ENCODE peak calls at places on chromosomes 2 and 18, in four cellular contexts. F is stomach; E is CD8-positive, alpha-beta T cell; K is pancreas. N is an unnamed sample.
A peak's percentile ranks its signal among the peaks of the same experiment; 100 is the strongest.

GRCh38 chr2:188089896-188090295 is 201.8 kb upstream of the GULP1 start:
- DNase-seq in K (no peak), F (no peak), E (no peak), N (no peak)

GRCh38 chr18:76909418-76909817 is 87.1 kb downstream of the ZNF236 start:
- DNase-seq in E (no peak), F (no peak), K (no peak), N (no peak)

GRCh38 chr2:16093639-16094447 is 153.5 kb downstream of the MYCN start:
- DNase-seq in E (no peak), F (peak; percentile 58), K (no peak), N (no peak)

GRCh38 chr2:26438526-26438925 is 36.8 kb downstream of the DRC1 start:
- DNase-seq in K (no peak), E (no peak), F (no peak), N (no peak)

GRCh38 chr18:44715841-44716240 is 35.2 kb downstream of the SETBP1 start:
- DNase-seq in E (no peak), F (no peak), K (no peak), N (no peak)

GRCh38 chr2:216292475-216292874 is 79.8 kb downstream of the MARCHF4 start:
- DNase-seq in F (no peak), E (no peak), K (no peak), N (no peak)

GRCh38 chr2:112640800-112641675 is 4.7 kb upstream of the SLC20A1 start:
- DNase-seq in F (no peak), K (no peak), E (no peak), N (no peak)

GRCh38 chr2:24409700-24410556 is 49.6 kb upstream of the ITSN2 start:
- DNase-seq in K (no peak), E (peak; percentile 25), F (peak; percentile 34), N (peak; percentile 58)

GRCh38 chr2:63729831-63730230 is 111.9 kb upstream of the UGP2 start:
- DNase-seq in E (no peak), K (no peak), F (no peak), N (no peak)

GRCh38 chr2:179842498-179843153 is 18.8 kb downstream of the ZNF385B start:
- DNase-seq in K (no peak), F (no peak), E (no peak), N (no peak)

GRCh38 chr2:217837001-217837491 is 165.7 kb downstream of the TNS1 start:
- DNase-seq in E (no peak), K (peak; percentile 49), F (peak; percentile 52), N (peak; percentile 39)

GRCh38 chr2:35292269-35292668 is 1063.3 kb upstream of the CRIM1 start:
- DNase-seq in F (no peak), K (no peak), E (no peak), N (no peak)

GRCh38 chr18:32271649-32272324 is 81.9 kb downstream of the MEP1B start:
- DNase-seq in E (no peak), F (no peak), K (no peak), N (no peak)

GRCh38 chr2:190214434-190215194 is 105.0 kb downstream of the HIBCH start:
- DNase-seq in E (no peak), K (no peak), F (no peak), N (no peak)

GRCh38 chr2:209771474-209772292 is at the start of gene UNC80:
- DNase-seq in E (no peak), F (peak; percentile 62), K (peak; percentile 95), N (peak; percentile 89)

GRCh38 chr2:23637011-23637778 is 252.2 kb downstream of the KLHL29 start:
- DNase-seq in K (no peak), F (no peak), E (no peak), N (no peak)

GRCh38 chr2:174697267-174697666 is 67.0 kb downstream of the CHRNA1 start:
- DNase-seq in K (no peak), E (peak; percentile 55), F (peak; percentile 51), N (peak; percentile 71)

GRCh38 chr2:174702541-174702940 is 61.7 kb downstream of the CHRNA1 start:
- DNase-seq in K (no peak), F (no peak), E (no peak), N (no peak)

GRCh38 chr2:174704647-174705046 is 59.6 kb downstream of the CHRNA1 start:
- DNase-seq in E (no peak), K (no peak), F (no peak), N (no peak)

GRCh38 chr2:174704061-174704460 is 60.2 kb downstream of the CHRNA1 start:
- DNase-seq in F (no peak), K (no peak), E (no peak), N (no peak)

GRCh38 chr2:174699993-174700766 is 64.1 kb downstream of the CHRNA1 start:
- DNase-seq in K (no peak), F (no peak), E (no peak), N (no peak)
- TF ChIP-seq CTCF in K (peak; percentile 63), F (peak; percentile 68), E (peak; percentile 87), N (peak; percentile 66)

GRCh38 chr18:55539240-55539639 is 48.8 kb downstream of the TCF4 start:
- DNase-seq in E (no peak), F (no peak), K (no peak), N (no peak)
- H3K4me1 ChIP-seq in E (no peaks in the 10 kb centered on the region), F (no peaks in the 10 kb centered on the region), K (no peaks in the 10 kb centered on the region), N (peaks cover 5% of the 10 kb centered on the region)

GRCh38 chr2:62195421-62196277 is at the start of gene B3GNT2:
- DNase-seq in F (peak; percentile 86), E (peak; percentile 84), K (peak; percentile 95), N (peak; percentile 85)
- TF ChIP-seq CTCF in F (no peak), E (no peak), K (no peak), N (no peak)

GRCh38 chr18:321839-322467 is 54.1 kb upstream of the THOC1 start:
- DNase-seq in E (no peak), F (no peak), K (no peak), N (no peak)

GRCh38 chr18:319745-320144 is 51.9 kb upstream of the THOC1 start:
- DNase-seq in F (no peak), E (no peak), K (no peak), N (no peak)

GRCh38 chr18:317618-318017 is 49.8 kb upstream of the THOC1 start:
- DNase-seq in F (no peak), E (no peak), K (no peak), N (no peak)

GRCh38 chr18:316391-316790 is 48.5 kb upstream of the THOC1 start:
- DNase-seq in F (no peak), K (no peak), E (no peak), N (no peak)

DNA sequence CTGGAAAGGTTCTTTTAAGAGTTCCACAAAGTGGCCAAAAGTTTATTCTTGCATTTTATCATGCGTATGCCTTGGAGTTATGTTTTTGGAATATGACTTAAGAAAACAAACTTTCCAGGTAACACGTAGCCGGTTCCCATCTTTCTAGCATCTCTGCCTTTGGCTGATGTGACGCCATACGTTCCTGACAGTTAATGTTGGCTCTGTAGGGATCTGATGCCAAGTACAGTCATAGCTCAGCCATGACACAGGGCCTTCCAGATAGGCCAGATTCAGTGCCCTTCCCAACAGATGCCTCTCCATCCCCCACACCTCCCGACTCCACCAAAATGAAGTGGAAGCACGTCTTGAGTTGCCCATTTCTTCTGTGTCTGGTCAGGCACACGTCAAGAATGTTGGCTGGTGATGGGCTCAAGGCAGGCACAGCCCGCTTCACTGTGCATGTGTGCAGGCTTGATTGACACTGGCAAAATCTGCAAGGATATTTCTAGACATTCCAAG is 51.0 kb upstream of the THOC1 start:
- DNase-seq in E (no peak), F (no peak), K (no peak), N (no peak)
- H3K4me1 ChIP-seq in E (no peaks in the 10 kb centered on the region), F (peaks cover 14% of the 10 kb centered on the region), K (no peaks in the 10 kb centered on the region), N (peaks cover 3% of the 10 kb centered on the region)

GRCh38 chr18:70069965-70070364 is 122.3 kb upstream of the CD226 start:
- DNase-seq in E (no peak), F (no peak), K (no peak), N (no peak)

GRCh38 chr18:70074091-70074490 is 126.4 kb upstream of the CD226 start:
- DNase-seq in K (no peak), F (no peak), E (no peak), N (no peak)

GRCh38 chr18:70075906-70076305 is 128.2 kb upstream of the CD226 start:
- DNase-seq in K (no peak), F (no peak), E (no peak), N (no peak)

GRCh38 chr18:70073442-70073841 is 125.8 kb upstream of the CD226 start:
- DNase-seq in E (no peak), K (no peak), F (no peak), N (no peak)

GRCh38 chr18:70072678-70073077 is 125.0 kb upstream of the CD226 start:
- DNase-seq in E (no peak), F (no peak), K (no peak), N (no peak)
- TF ChIP-seq CTCF in E (peak; percentile 27), F (no peak), K (no peak), N (no peak)

GRCh38 chr18:50573679-50574078 is 13.8 kb downstream of the MAPK4 start:
- DNase-seq in K (no peak), F (no peak), E (no peak), N (no peak)
- H3K4me1 ChIP-seq in K (no peaks in the 10 kb centered on the region), F (no peaks in the 10 kb centered on the region), E (no peaks in the 10 kb centered on the region), N (no peaks in the 10 kb centered on the region)

N was measured in testis.